ENCODE peak calls at places on chromosomes 5 and 9, in eight cellular contexts. G is BE2C; D is PC-3; Q is cardiac fibroblast; P is fibroblast of pulmonary artery; Y is CD8-positive, alpha-beta T cell; J is colonic mucosa; M is HepG2. S is an unnamed sample.

GRCh38 chr9:23725279-23725946 is 100.6 kb downstream of the ELAVL2 start:
- DNase-seq in J (no peak), G (no peak), Y (no peak), P (no peak), D (no peak), M (no peak), Q (no peak), S (no peak)

GRCh38 chr5:42993516-42994284 is 46.4 kb downstream of the ANXA2R start:
- DNase-seq in P (peak), D (no peak), G (no peak), J (peak), Y (peak), M (no peak), Q (peak), S (no peak)

GRCh38 chr5:168364738-168365550 is 73.5 kb downstream of the WWC1 start:
- DNase-seq in M (peak), G (no peak), Q (peak), Y (no peak), J (no peak), D (peak), P (peak), S (no peak)

GRCh38 chr5:32312194-32312681 is 501 bp downstream of the MTMR12 start:
- DNase-seq in M (no peak), D (peak), J (peak), Y (peak), G (peak), Q (peak), P (peak), S (peak)

GRCh38 chr5:10762178-10762775 is 1.2 kb upstream of the DAP start:
- DNase-seq in M (no peak), J (peak), D (peak), P (peak), Q (no peak), Y (no peak), G (no peak), S (no peak)

GRCh38 chr5:29897916-29898315 is 1295.6 kb upstream of the CDH6 start:
- DNase-seq in J (no peak), Y (no peak), G (no peak), Q (no peak), M (no peak), D (no peak), P (no peak), S (no peak)

GRCh38 chr5:64963278-64963677 is 194.5 kb downstream of the CWC27 start:
- DNase-seq in D (no peak), G (no peak), M (no peak), J (no peak), P (no peak), Q (no peak), Y (no peak), S (no peak)

GRCh38 chr5:175743676-175744210 is 85.9 kb downstream of the HRH2 start:
- DNase-seq in P (peak), D (peak), J (no peak), Y (no peak), M (no peak), G (no peak), Q (peak), S (no peak)

GRCh38 chr5:139181835-139182452 is 16.2 kb downstream of the SIL1 start:
- DNase-seq in D (peak), G (peak), Y (no peak), Q (peak), J (peak), M (no peak), P (peak), S (peak)

GRCh38 chr9:108837530-108837929 is 18.3 kb downstream of the ACTL7B start:
- DNase-seq in J (no peak), Y (no peak), M (no peak), Q (no peak), G (no peak), D (peak), P (no peak), S (no peak)

GRCh38 chr5:90461303-90461702 is 13.3 kb downstream of the MBLAC2 start:
- DNase-seq in J (no peak), M (no peak), D (no peak), Y (no peak), P (no peak), G (no peak), Q (no peak), S (no peak)

GRCh38 chr5:14706615-14707021 is 42.1 kb downstream of the OTULIN start:
- DNase-seq in Q (peak), M (no peak), G (no peak), P (peak), Y (peak), J (no peak), D (no peak), S (no peak)

GRCh38 chr9:137456061-137456863 is 2.9 kb downstream of the NSMF start:
- DNase-seq in P (peak), D (no peak), J (no peak), Q (peak), G (no peak), Y (no peak), M (no peak), S (no peak)

GRCh38 chr5:142926549-142926948 is 156.4 kb downstream of the ARHGAP26 start:
- DNase-seq in Q (no peak), D (no peak), J (no peak), Y (no peak), G (no peak), P (no peak), M (no peak), S (no peak)

GRCh38 chr5:14851999-14852526 is 19.5 kb downstream of the ANKH start:
- DNase-seq in D (no peak), G (no peak), Q (no peak), Y (no peak), M (no peak), J (no peak), P (no peak), S (no peak)

GRCh38 chr9:134568116-134568515 is 73.5 kb upstream of the COL5A1 start:
- DNase-seq in J (peak), P (no peak), M (no peak), D (no peak), Y (no peak), Q (no peak), G (no peak), S (no peak)

GRCh38 chr5:178398856-178399722 is 166.5 kb upstream of the PHYKPL start:
- DNase-seq in M (no peak), Q (no peak), P (no peak), J (no peak), D (no peak), Y (no peak), G (no peak), S (no peak)

GRCh38 chr5:116771466-116772151 is 197.0 kb upstream of the SEMA6A start:
- DNase-seq in P (peak), M (peak), J (no peak), D (no peak), Y (no peak), Q (peak), G (no peak), S (no peak)

GRCh38 chr5:155530046-155530445 is 516.5 kb downstream of the KIF4B start:
- DNase-seq in M (no peak), D (no peak), Y (no peak), J (no peak), G (no peak), Q (no peak), P (no peak), S (no peak)

GRCh38 chr9:124022201-124023121 is 10.9 kb downstream of the LHX2 start:
- DNase-seq in D (no peak), Q (no peak), M (peak), Y (no peak), G (peak), J (no peak), P (no peak), S (peak)

GRCh38 chr5:115888027-115888426 is 46.3 kb downstream of the AP3S1 start:
- DNase-seq in Y (no peak), D (peak), G (no peak), Q (peak), M (no peak), J (no peak), P (peak), S (no peak)

GRCh38 chr5:77224672-77225355 is 14.3 kb downstream of the PDE8B start:
- DNase-seq in P (peak), J (no peak), D (peak), M (peak), Q (peak), G (no peak), Y (no peak), S (no peak)

GRCh38 chr5:149924481-149924880 is 20.1 kb downstream of the PDE6A start:
- DNase-seq in P (peak), Q (no peak), D (no peak), Y (no peak), G (no peak), J (no peak), M (no peak), S (no peak)

GRCh38 chr9:125538092-125538473 is 168.9 kb downstream of the MAPKAP1 start:
- DNase-seq in Y (no peak), Q (peak), J (peak), P (peak), M (peak), D (peak), G (peak), S (no peak)

GRCh38 chr5:40406426-40407211 is 273.1 kb upstream of the PTGER4 start:
- DNase-seq in P (no peak), M (peak), Q (no peak), D (no peak), G (no peak), Y (no peak), J (no peak), S (no peak)

GRCh38 chr9:119736478-119737454 is 367.5 kb upstream of the BRINP1 start:
- DNase-seq in M (no peak), G (no peak), Y (no peak), Q (no peak), D (no peak), P (no peak), J (no peak), S (no peak)

GRCh38 chr5:135890867-135891266 is 4.8 kb downstream of the IL9 start:
- DNase-seq in Y (no peak), G (no peak), M (no peak), J (no peak), D (no peak), P (no peak), Q (no peak), S (no peak)

GRCh38 chr9:128053560-128053959 is 13.6 kb downstream of the NAIF1 start:
- DNase-seq in Q (no peak), M (no peak), Y (no peak), J (no peak), D (no peak), P (no peak), G (no peak), S (no peak)

GRCh38 chr5:10315181-10315580 is 7.5 kb upstream of the CMBL start:
- DNase-seq in P (no peak), D (no peak), M (no peak), Q (no peak), G (no peak), J (no peak), Y (no peak), S (no peak)

GRCh38 chr5:657570-657969 is 35.6 kb downstream of the TPPP start:
- DNase-seq in Q (peak), P (peak), M (no peak), D (peak), J (no peak), G (no peak), Y (no peak), S (no peak)

GRCh38 chr5:52580921-52581320 is 206.8 kb upstream of the ITGA1 start:
- DNase-seq in M (no peak), D (peak), P (peak), Y (no peak), Q (peak), J (no peak), G (peak), S (no peak)

GRCh38 chr5:144183254-144183889 is 12.7 kb downstream of the KCTD16 start:
- DNase-seq in D (peak), G (no peak), M (no peak), P (peak), J (no peak), Y (no peak), Q (peak), S (no peak)

GRCh38 chr9:93306579-93307091 is 122.7 kb downstream of the WNK2 start:
- DNase-seq in J (peak), G (no peak), M (no peak), P (no peak), Q (no peak), Y (no peak), D (no peak), S (no peak)

GRCh38 chr5:2579126-2579525 is 172.4 kb downstream of the IRX2 start:
- DNase-seq in Y (no peak), J (no peak), G (no peak), P (no peak), D (no peak), Q (no peak), M (no peak), S (no peak)

GRCh38 chr5:86917117-86917579 is 299.4 kb downstream of the COX7C start:
- DNase-seq in Y (no peak), G (no peak), D (peak), J (no peak), M (no peak), Q (peak), P (peak), S (peak)

GRCh38 chr9:73179594-73179993 is 27.9 kb downstream of the ANXA1 start:
- DNase-seq in P (no peak), J (no peak), M (no peak), Y (no peak), G (no peak), D (peak), Q (peak), S (no peak)

GRCh38 chr5:174292348-174292747 is 246.8 kb downstream of the NSG2 start:
- DNase-seq in Q (no peak), M (no peak), P (no peak), D (peak), G (no peak), J (no peak), Y (no peak), S (no peak)

GRCh38 chr5:175531361-175531760 is 53.0 kb downstream of the SFXN1 start:
- DNase-seq in G (no peak), Y (no peak), Q (no peak), D (no peak), P (no peak), J (no peak), M (no peak), S (no peak)

GRCh38 chr9:88978034-88978433 is 13.2 kb upstream of the S1PR3 start:
- DNase-seq in P (no peak), G (no peak), M (no peak), Q (no peak), D (no peak), Y (no peak), J (no peak), S (no peak)

GRCh38 chr9:131264231-131264630 is 12.1 kb downstream of the FAM78A start:
- DNase-seq in J (no peak), M (no peak), G (peak), D (no peak), Y (no peak), Q (no peak), P (no peak), S (no peak)
- TF ChIP-seq CTCF in J (no peak), M (no peak), G (no peak), D (no peak), Y (peak), Q (no peak), P (no peak), S (no peak)

GRCh38 chr5:158165647-158166046 is 306.7 kb upstream of the CLINT1 start:
- DNase-seq in M (no peak), J (no peak), P (no peak), Q (no peak), Y (no peak), D (no peak), G (no peak), S (no peak)
- TF ChIP-seq CTCF in M (no peak), J (no peak), P (no peak), Q (no peak), Y (no peak), D (peak), G (no peak), S (no peak)

GRCh38 chr5:132753135-132753987 is 6.1 kb downstream of the CCNI2 start:
- DNase-seq in Y (no peak), M (peak), G (no peak), Q (no peak), P (no peak), J (no peak), D (no peak), S (no peak)

GRCh38 chr5:132756542-132756941 is 9.3 kb downstream of the CCNI2 start:
- DNase-seq in G (no peak), P (no peak), Y (no peak), M (no peak), J (no peak), D (no peak), Q (no peak), S (no peak)

GRCh38 chr5:132754111-132754510 is 6.9 kb downstream of the CCNI2 start:
- DNase-seq in D (no peak), G (no peak), M (no peak), P (no peak), Y (no peak), Q (no peak), J (no peak), S (no peak)

GRCh38 chr5:132752581-132753125 is 5.4 kb downstream of the CCNI2 start:
- DNase-seq in P (no peak), D (no peak), J (no peak), G (no peak), Q (no peak), M (no peak), Y (no peak), S (no peak)

GRCh38 chr5:132754947-132755346 is 7.7 kb downstream of the CCNI2 start:
- DNase-seq in D (peak), M (peak), J (no peak), P (peak), Y (no peak), Q (peak), G (no peak), S (no peak)
- TF ChIP-seq CTCF in D (peak), M (peak), J (no peak), P (peak), Y (no peak), Q (peak), G (peak), S (peak)

DNA sequence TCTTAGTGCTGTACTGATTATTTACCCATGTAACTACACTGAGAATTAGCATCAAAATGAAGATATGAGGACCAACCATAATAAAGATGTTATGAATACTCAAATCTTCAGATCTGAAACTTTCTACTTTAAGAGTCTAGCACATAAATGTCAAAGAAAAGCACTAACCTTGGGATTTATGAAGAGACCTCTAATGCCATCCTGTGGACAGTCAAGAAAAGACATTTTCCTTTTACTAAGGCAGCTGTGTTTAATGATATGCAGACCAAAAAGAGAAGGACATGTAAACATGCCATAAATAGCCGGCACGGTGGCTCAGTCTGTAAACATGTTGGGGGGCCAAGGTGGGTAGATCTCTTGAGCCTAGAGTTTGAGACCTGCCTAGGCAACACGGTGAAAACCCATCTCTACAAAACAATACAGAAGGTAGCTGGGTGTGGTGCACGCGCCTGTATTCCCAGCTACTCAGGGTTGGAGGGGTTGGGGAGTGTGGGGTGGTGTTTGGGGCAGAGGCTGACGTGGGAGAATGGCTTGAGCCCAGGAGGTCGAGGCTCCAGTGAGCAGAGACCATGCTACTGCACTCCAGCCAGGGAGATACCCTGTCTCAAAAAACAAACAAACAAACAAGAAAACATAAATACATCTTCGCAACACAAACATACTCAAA is 266.9 kb upstream of the TYRP1 start:
- DNase-seq in D (peak), J (no peak), Q (peak), G (no peak), M (no peak), Y (no peak), P (peak), S (no peak)
- TF ChIP-seq CTCF in D (peak), J (no peak), Q (no peak), G (peak), M (no peak), Y (no peak), P (peak), S (peak)

GRCh38 chr9:90032296-90033029 is 427.7 kb downstream of the GADD45G start:
- DNase-seq in J (no peak), D (no peak), P (no peak), M (no peak), G (no peak), Y (no peak), Q (no peak), S (no peak)
- TF ChIP-seq CTCF in J (no peak), D (no peak), P (no peak), M (no peak), G (no peak), Y (no peak), Q (no peak), S (no peak)

DNA sequence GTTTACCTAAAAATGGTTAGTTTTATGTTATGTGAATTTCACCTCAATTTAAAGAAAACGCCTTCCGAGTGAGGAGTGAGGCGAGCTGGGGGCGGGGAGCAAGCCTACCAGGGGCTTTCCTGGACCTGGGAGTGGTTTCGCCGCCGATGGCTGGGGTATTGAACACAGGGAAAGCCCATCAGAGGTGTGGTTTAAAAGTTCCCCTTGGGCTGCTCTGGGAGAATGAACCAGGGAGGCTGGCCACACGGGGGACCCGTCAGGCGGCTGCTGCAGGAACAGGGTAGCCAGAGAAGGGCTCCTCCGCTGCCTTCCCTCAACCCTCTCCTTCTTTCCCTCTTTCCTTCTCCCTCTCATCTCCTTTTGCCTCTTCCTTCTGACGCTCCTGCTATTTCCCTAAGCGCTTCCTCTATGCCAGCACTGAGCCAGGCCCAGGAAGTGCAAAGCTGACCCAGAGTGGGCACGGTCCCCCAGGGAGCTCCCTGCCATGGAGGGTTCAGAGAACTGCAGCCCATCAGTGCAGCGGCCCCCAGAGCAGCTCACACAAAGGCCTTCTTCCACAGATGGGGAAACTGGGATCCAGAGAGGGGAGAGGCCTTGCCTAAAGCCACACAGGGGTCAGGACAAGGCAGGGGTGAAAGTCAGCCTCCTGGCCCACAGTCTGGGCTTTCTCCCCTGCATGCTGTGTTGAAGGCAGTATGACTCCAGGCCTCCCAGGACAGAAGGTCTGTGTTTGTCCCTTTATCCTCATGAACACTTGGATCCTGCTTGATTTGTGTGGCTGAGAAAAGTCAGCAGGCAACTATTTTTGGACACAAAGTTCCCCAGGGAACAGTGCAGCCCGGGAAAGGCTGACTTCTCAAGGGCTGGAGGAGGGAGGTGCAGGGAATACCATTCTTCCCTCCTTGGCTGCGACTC is 4.6 kb downstream of the AKNA start:
- DNase-seq in D (no peak), Q (peak), Y (no peak), P (peak), M (no peak), J (no peak), G (no peak), S (no peak)
- TF ChIP-seq CTCF in D (no peak), Q (peak), Y (peak), P (peak), M (peak), J (no peak), G (no peak), S (no peak)

GRCh38 chr9:103867886-103868285 is 226.2 kb upstream of the SMC2 start:
- DNase-seq in D (no peak), J (no peak), M (no peak), Q (peak), Y (no peak), G (no peak), P (no peak), S (no peak)

GRCh38 chr9:103872811-103873210 is 221.3 kb upstream of the SMC2 start:
- DNase-seq in Y (no peak), Q (no peak), G (no peak), D (no peak), M (no peak), J (no peak), P (no peak), S (no peak)
- TF ChIP-seq CTCF in Y (no peak), Q (no peak), G (no peak), D (no peak), M (no peak), J (no peak), P (no peak), S (no peak)

DNA sequence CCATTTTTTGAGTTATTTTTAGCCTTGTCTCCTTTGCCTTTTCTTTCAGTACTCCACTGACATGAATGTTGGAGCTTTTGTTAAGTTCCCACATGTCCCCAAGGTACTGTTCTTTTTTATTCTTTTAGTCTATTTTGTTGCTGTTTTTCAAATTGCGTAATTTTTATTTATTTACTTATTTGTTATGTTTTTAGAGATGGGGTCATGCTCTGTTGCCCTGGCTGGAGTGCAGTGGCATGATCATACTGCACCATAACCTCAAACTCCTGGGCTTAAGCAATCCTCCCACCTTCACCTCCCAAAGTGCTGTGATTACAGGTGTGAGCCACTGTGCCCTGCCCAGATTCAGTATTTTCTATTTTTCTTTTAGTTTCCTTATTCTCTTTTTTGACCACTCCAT is 5.4 kb upstream of the PCDHA1 start:
- DNase-seq in Y (no peak), M (no peak), Q (no peak), D (no peak), G (no peak), P (no peak), J (no peak), S (no peak)
- TF ChIP-seq CTCF in Y (no peak), M (no peak), Q (no peak), D (no peak), G (no peak), P (no peak), J (no peak), S (no peak)